ENCODE peak calls at places on chromosome 13, in five cellular contexts. K is IMR-90, D is neuronal stem cell, Y is mesendoderm, F is H1. R is an unnamed sample. For H3K36me3, the result is how much of the 10 kb centered on the place peaks cover.

GRCh38 chr13:106182404-106182803 is 353.1 kb downstream of the EFNB2 start:
- DNase-seq in Y (peak), D (no peak), F (no peak), K (peak), R (peak)

GRCh38 chr13:94351292-94352000 is 128.0 kb downstream of the DCT start:
- DNase-seq in K (peak), Y (no peak), F (no peak), D (no peak), R (peak)

GRCh38 chr13:76619631-76620030 is 266.6 kb downstream of the KCTD12 start:
- DNase-seq in F (no peak), K (no peak), Y (no peak), D (no peak), R (no peak)

GRCh38 chr13:114047358-114047881 is 73.5 kb upstream of the C13orf46 start:
- DNase-seq in F (no peak), Y (no peak), D (no peak), K (peak), R (peak)

GRCh38 chr13:69617587-69617986 is 490.0 kb upstream of the ATXN8OS start:
- DNase-seq in D (no peak), K (no peak), Y (no peak), F (no peak), R (no peak)

GRCh38 chr13:49310251-49310650 is 62.5 kb downstream of the CDADC1 start:
- DNase-seq in K (no peak), F (no peak), Y (no peak), D (no peak), R (no peak)

GRCh38 chr13:73708393-73708985 is 425.7 kb downstream of the KLF12 start:
- DNase-seq in K (peak), F (no peak), D (peak), Y (peak), R (peak)

GRCh38 chr13:27005556-27005955 is 166.1 kb downstream of the USP12 start:
- DNase-seq in Y (no peak), K (no peak), F (no peak), D (no peak), R (no peak)

GRCh38 chr13:109156181-109156935 is 526.9 kb downstream of the MYO16 start:
- DNase-seq in F (no peak), Y (peak), K (peak), D (no peak), R (peak)

GRCh38 chr13:22141636-22142035 is 470.8 kb downstream of the FGF9 start:
- DNase-seq in Y (no peak), K (no peak), D (no peak), F (no peak), R (no peak)

GRCh38 chr13:109447667-109448066 is 338.7 kb downstream of the IRS2 start:
- DNase-seq in K (no peak), F (no peak), Y (no peak), D (no peak), R (no peak)

GRCh38 chr13:53010374-53011105 is 18.1 kb upstream of the OLFM4 start:
- DNase-seq in D (no peak), Y (no peak), K (no peak), F (no peak), R (no peak)

GRCh38 chr13:111912453-111912866 is 154.5 kb upstream of the SOX1 start:
- DNase-seq in F (peak), K (no peak), Y (no peak), D (no peak), R (no peak)

GRCh38 chr13:73765651-73766384 is 368.4 kb downstream of the KLF12 start:
- DNase-seq in F (peak), D (peak), K (peak), Y (peak), R (peak)

GRCh38 chr13:24626449-24626848 is 53.8 kb upstream of the ATP12A start:
- DNase-seq in F (no peak), Y (no peak), K (no peak), D (no peak), R (no peak)

GRCh38 chr13:113489549-113490495 is 689 bp downstream of the DCUN1D2 start:
- DNase-seq in D (peak), K (peak), F (peak), Y (peak), R (peak)

GRCh38 chr13:113660066-113660465 is 2.1 kb upstream of the ATP4B start:
- DNase-seq in Y (no peak), K (no peak), F (no peak), D (no peak), R (no peak)

GRCh38 chr13:114226088-114226487 is 8.6 kb upstream of the CDC16 start:
- DNase-seq in F (no peak), D (no peak), Y (no peak), K (no peak), R (no peak)

GRCh38 chr13:40175639-40176038 is 490.8 kb downstream of the FOXO1 start:
- DNase-seq in Y (no peak), D (no peak), K (no peak), F (no peak), R (no peak)

GRCh38 chr13:98089826-98090225 is 53.1 kb upstream of the FARP1 start:
- DNase-seq in Y (no peak), F (no peak), K (peak), D (no peak), R (no peak)

GRCh38 chr13:33927315-33927714 is 109.4 kb downstream of the RFC3 start:
- DNase-seq in K (peak), D (no peak), Y (no peak), F (no peak), R (peak)

GRCh38 chr13:48236528-48237353 is 3.7 kb downstream of the ITM2B start:
- DNase-seq in D (no peak), Y (peak), F (no peak), K (no peak), R (peak)
- H2BK5ac ChIP-seq in D (no peak), Y (no peak), F (no peak), K (no peak), R (no peak)

DNA sequence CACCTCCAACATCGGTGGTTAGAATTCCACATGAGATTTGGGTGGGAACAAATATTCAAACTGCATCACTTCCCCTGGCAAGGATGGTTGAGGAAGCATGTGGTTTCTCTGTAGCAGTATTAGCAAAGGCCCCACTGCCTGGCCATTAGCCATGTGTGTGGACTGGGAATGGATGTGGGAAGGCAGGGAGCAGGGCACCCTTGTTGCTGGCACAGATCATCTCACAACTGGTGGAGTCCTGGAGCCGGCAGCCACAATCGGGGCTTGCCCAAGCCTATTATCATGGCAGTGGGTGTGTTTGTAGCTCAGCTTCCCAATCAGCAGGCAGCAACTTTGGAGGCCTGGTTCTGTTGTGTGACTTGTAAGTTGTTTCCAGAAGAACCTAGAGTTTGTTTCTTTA is 391.9 kb downstream of the DLEU7 start:
- DNase-seq in K (no peak), Y (no peak), F (no peak), D (no peak), R (no peak)
- H3K36me3 ChIP-seq in K (under half), Y (under half), F (under half), D (under half), R (under half)

GRCh38 chr13:46553886-46554855 is 1.2 kb downstream of the LRCH1 start:
- DNase-seq in F (peak), K (peak), Y (peak), D (no peak), R (peak)
- H2BK5ac ChIP-seq in F (peak), K (peak), Y (peak), D (peak), R (no peak)

GRCh38 chr13:99144306-99144705 is 56.3 kb upstream of the UBAC2 start:
- DNase-seq in Y (no peak), D (no peak), K (no peak), F (no peak), R (no peak)
- H3K36me3 ChIP-seq in Y (under half), D (under half), K (under half), F (under half), R (under half)

GRCh38 chr13:80011448-80012212 is 329.3 kb downstream of the SPRY2 start:
- DNase-seq in F (no peak), K (no peak), D (no peak), Y (no peak), R (no peak)

GRCh38 chr13:80010286-80010831 is 330.6 kb downstream of the SPRY2 start:
- DNase-seq in K (no peak), D (no peak), F (no peak), Y (no peak), R (no peak)

GRCh38 chr13:80009760-80010159 is 331.2 kb downstream of the SPRY2 start:
- DNase-seq in F (no peak), K (no peak), D (no peak), Y (no peak), R (no peak)

GRCh38 chr13:80010846-80011245 is 330.1 kb downstream of the SPRY2 start:
- DNase-seq in D (no peak), F (no peak), K (no peak), Y (no peak), R (no peak)

DNA sequence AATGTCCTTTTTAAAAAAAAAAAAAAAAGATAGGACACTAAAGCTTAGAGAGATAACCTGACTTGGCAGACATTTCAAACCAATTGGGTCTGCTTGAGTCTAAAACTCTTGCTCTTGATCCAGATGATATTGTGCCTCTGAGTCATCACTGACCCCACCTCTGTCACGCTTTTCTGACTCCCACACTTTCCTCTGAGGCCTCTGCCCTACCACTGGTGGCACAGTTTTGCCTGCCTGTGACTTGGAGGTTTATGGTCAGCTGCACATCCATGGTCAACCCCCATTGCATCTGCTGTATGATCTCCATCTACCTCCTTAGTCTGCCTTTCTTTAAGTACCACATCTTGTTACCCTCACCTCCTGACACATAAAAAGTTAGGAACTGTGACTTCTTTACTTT is 328.6 kb downstream of the SPRY2 start:
- DNase-seq in K (no peak), F (no peak), Y (no peak), D (no peak), R (no peak)
- H2BK5ac ChIP-seq in K (no peak), F (no peak), Y (no peak), D (no peak), R (no peak)